ENCODE peak calls at places on chromosomes 16 and 17, in four cellular contexts. S is sciatic nerve, R is midbrain, K is EL. Q is an unnamed sample.

GRCh38 chr17:65079489-65079900 is 23.0 kb upstream of the GNA13 start:
- DNase-seq in K (no peak), R (peak), S (no peak), Q (no peak)

GRCh38 chr17:62868008-62868407 is 59.9 kb upstream of the MARCHF10 start:
- DNase-seq in R (no peak), K (no peak), S (no peak), Q (no peak)

GRCh38 chr16:57998484-57998883 is 2.0 kb downstream of the ZNF319 start:
- DNase-seq in K (no peak), S (no peak), R (no peak), Q (peak)

GRCh38 chr17:40260528-40260927 is 27.2 kb upstream of the CDC6 start:
- DNase-seq in K (no peak), S (no peak), R (no peak), Q (no peak)

GRCh38 chr17:1043601-1044251 is 46.8 kb downstream of the TIMM22 start:
- DNase-seq in R (no peak), S (no peak), K (no peak), Q (no peak)

GRCh38 chr16:69562818-69563217 is 2.9 kb upstream of the NFAT5 start:
- DNase-seq in R (no peak), S (no peak), K (no peak), Q (no peak)

GRCh38 chr17:3802461-3803307 is 1.7 kb upstream of the ITGAE start:
- DNase-seq in K (peak), R (no peak), S (no peak), Q (no peak)

GRCh38 chr16:59249049-59249448 is 514.9 kb upstream of the GOT2 start:
- DNase-seq in R (no peak), S (no peak), K (no peak), Q (no peak)

GRCh38 chr17:56637254-56637653 is 43.8 kb downstream of the NOG start:
- DNase-seq in S (no peak), K (no peak), R (no peak), Q (no peak)

GRCh38 chr17:40950176-40950575 is 12.7 kb upstream of the KRT23 start:
- DNase-seq in R (no peak), K (no peak), S (no peak), Q (no peak)

GRCh38 chr17:50764860-50765259 is 2.5 kb downstream of the ANKRD40CL start:
- DNase-seq in R (no peak), S (no peak), K (no peak), Q (no peak)

GRCh38 chr17:65662166-65662565 is 100.7 kb upstream of the AXIN2 start:
- DNase-seq in S (no peak), R (no peak), K (no peak), Q (no peak)

GRCh38 chr16:22648941-22649340 is 138.2 kb downstream of the NPIPB5 start:
- DNase-seq in R (no peak), K (no peak), S (no peak), Q (no peak)

GRCh38 chr17:28188841-28189263 is 130.1 kb upstream of the TMEM97 start:
- DNase-seq in K (no peak), R (no peak), S (no peak), Q (no peak)

GRCh38 chr17:17297217-17297616 is 6.0 kb upstream of the NT5M start:
- DNase-seq in R (no peak), S (no peak), K (peak), Q (no peak)

GRCh38 chr16:70713781-70714180 is 27.9 kb upstream of the MTSS2 start:
- DNase-seq in R (no peak), S (no peak), K (no peak), Q (no peak)

GRCh38 chr16:17318200-17318599 is 152.6 kb downstream of the XYLT1 start:
- DNase-seq in R (no peak), S (peak), K (no peak), Q (no peak)

GRCh38 chr17:79527286-79527685 is 83.6 kb downstream of the RBFOX3 start:
- DNase-seq in S (no peak), K (no peak), R (no peak), Q (no peak)

GRCh38 chr17:19719365-19720209 is 3.2 kb upstream of the SLC47A2 start:
- DNase-seq in R (no peak), S (no peak), K (no peak), Q (no peak)

GRCh38 chr16:67055712-67056487 is 27.0 kb downstream of the CBFB start:
- DNase-seq in R (no peak), S (no peak), K (peak), Q (no peak)

GRCh38 chr17:10087333-10087732 is 111.1 kb downstream of the GAS7 start:
- DNase-seq in R (no peak), S (peak), K (no peak), Q (peak)

GRCh38 chr16:87133966-87134945 is 182.9 kb downstream of the C16orf95 start:
- DNase-seq in R (no peak), S (no peak), K (no peak), Q (no peak)

GRCh38 chr16:50196736-50197135 is 43.6 kb downstream of the TENT4B start:
- DNase-seq in K (peak), S (no peak), R (no peak), Q (no peak)

GRCh38 chr16:19817122-19817521 is 67.5 kb downstream of the GPRC5B start:
- DNase-seq in S (no peak), K (no peak), R (no peak), Q (no peak)

GRCh38 chr17:44385287-44386181 is 3.9 kb downstream of the ITGA2B start:
- DNase-seq in K (peak), S (peak), R (peak), Q (no peak)

GRCh38 chr17:76716146-76716833 is 5.5 kb upstream of the MXRA7 start:
- DNase-seq in R (no peak), S (no peak), K (peak), Q (peak)

GRCh38 chr17:38705523-38705802 is 390 bp downstream of the MLLT6 start:
- DNase-seq in K (no peak), S (no peak), R (no peak), Q (no peak)

GRCh38 chr16:23420011-23420410 is 33.0 kb downstream of the COG7 start:
- DNase-seq in R (no peak), S (no peak), K (peak), Q (no peak)

GRCh38 chr17:80009391-80010282 is 26.0 kb downstream of the TBC1D16 start:
- DNase-seq in K (no peak), S (no peak), R (no peak), Q (no peak)

GRCh38 chr17:75839942-75840778 is 4.0 kb downstream of the UNC13D start:
- DNase-seq in K (no peak), R (no peak), S (no peak), Q (no peak)

GRCh38 chr17:80855968-80856862 is 135.4 kb upstream of the CHMP6 start:
- DNase-seq in K (peak), R (no peak), S (no peak), Q (peak)

GRCh38 chr16:51982715-51983680 is 563.9 kb downstream of the TOX3 start:
- DNase-seq in K (peak), S (no peak), R (peak), Q (peak)

GRCh38 chr17:83195330-83196087 is 116.1 kb downstream of the METRNL start:
- DNase-seq in K (peak), S (peak), R (no peak), Q (no peak)

GRCh38 chr17:65008877-65009276 is 47.7 kb downstream of the GNA13 start:
- DNase-seq in K (no peak), R (peak), S (no peak), Q (no peak)

GRCh38 chr16:89952049-89952448 is 3.5 kb downstream of the DEF8 start:
- DNase-seq in K (no peak), S (no peak), R (no peak), Q (no peak)

GRCh38 chr17:77839324-77840155 is 119.0 kb upstream of the TNRC6C start:
- DNase-seq in S (peak), K (no peak), R (no peak), Q (no peak)

GRCh38 chr17:77829871-77830799 is 128.4 kb upstream of the TNRC6C start:
- DNase-seq in R (no peak), S (peak), K (peak), Q (no peak)

GRCh38 chr17:33964344-33964979 is 290.6 kb upstream of the CCL2 start:
- DNase-seq in R (no peak), S (no peak), K (no peak), Q (no peak)

Q was measured in GF-D8.